ENCODE peak calls at places on chromosomes 4 and X, in seven cellular contexts. E is fibroblast of lung; L is GM03348; C is left ventricle myocardium superior; M is stimulated activated CD8-positive, alpha-beta memory T cell treated with anti-CD3 and anti-CD28 coated beads, Interleukin-2, amount 100 ng/mL, for 1 hour; Z is A673; T is substantia nigra. U is an unnamed sample.

GRCh38 chrX:38558681-38559080 is 2.7 kb upstream of the TSPAN7 start:
- DNase-seq in E (no peak), L (no peak), C (no peak), M (no peak), Z (no peak), T (no peak), U (no peak)

GRCh38 chr4:21879187-21879586 is 69.4 kb downstream of the KCNIP4 start:
- DNase-seq in E (peak; percentile 47), L (no peak), C (no peak), M (no peak), Z (no peak), T (no peak), U (no peak)

GRCh38 chrX:136778020-136778419 is 2.7 kb downstream of the ARHGEF6 start:
- DNase-seq in E (no peak), L (no peak), C (no peak), M (no peak), Z (no peak), T (no peak), U (no peak)

GRCh38 chr4:149426461-149426860 is 389.2 kb downstream of the IQCM start:
- DNase-seq in E (peak; percentile 2), L (no peak), C (no peak), M (no peak), Z (no peak), T (no peak), U (no peak)

GRCh38 chrX:39984191-39984956 is 113.4 kb downstream of the BCOR start:
- DNase-seq in E (peak; percentile 60), L (peak; percentile 47), C (no peak), M (no peak), Z (no peak), T (no peak), U (no peak)

GRCh38 chr4:184389978-184390518 is 84.3 kb downstream of the IRF2 start:
- DNase-seq in E (no peak), L (no peak), C (no peak), M (no peak), Z (no peak), T (no peak), U (no peak)

GRCh38 chr4:15469402-15470148 is at the start of gene CC2D2A:
- DNase-seq in E (peak; percentile 75), L (peak; percentile 56), C (no peak), M (no peak), Z (no peak), T (no peak), U (no peak)

GRCh38 chrX:154135458-154136229 is 8.4 kb upstream of the OPN1LW start:
- DNase-seq in E (no peak), L (no peak), C (no peak), M (no peak), Z (no peak), T (no peak), U (no peak)